ENCODE peak calls at places on chromosomes 13 and 19, in five cellular contexts. V is suprapubic skin; I is fibroblast of lung; J is ascending aorta; D is CD4-positive, CD25-positive, alpha-beta regulatory T cell. B is an unnamed sample.

GRCh38 chr13:94192576-94192975 is 286.9 kb downstream of the DCT start:
- DNase-seq in V (no peak), I (peak), J (no peak), D (peak), B (peak)

GRCh38 chr19:42178791-42179500 is 38.5 kb downstream of the DEDD2 start:
- DNase-seq in V (no peak), I (no peak), J (no peak), D (no peak), B (no peak)

GRCh38 chr19:36719687-36720556 is 32.5 kb downstream of the ZNF567 start:
- DNase-seq in V (no peak), I (peak), J (no peak), D (peak), B (no peak)

GRCh38 chr19:44576843-44577565 is 36.4 kb upstream of the IGSF23 start:
- DNase-seq in V (no peak), I (peak), J (no peak), D (no peak), B (peak)

GRCh38 chr13:29509999-29510586 is 85.4 kb downstream of the SLC7A1 start:
- DNase-seq in V (no peak), I (no peak), J (no peak), D (no peak), B (peak)

GRCh38 chr13:51714663-51715168 is 89.2 kb downstream of the DHRS12 start:
- DNase-seq in V (no peak), I (peak), J (no peak), D (no peak), B (peak)

GRCh38 chr13:110070511-110071120 is 236.3 kb downstream of the COL4A1 start:
- DNase-seq in V (no peak), I (peak), J (no peak), D (no peak), B (peak)

GRCh38 chr13:76884167-76884566 is 2.0 kb downstream of the KCTD12 start:
- DNase-seq in V (no peak), I (peak), J (no peak), D (peak), B (peak)

GRCh38 chr13:93882086-93882651 is 597.3 kb downstream of the DCT start:
- DNase-seq in V (no peak), I (peak), J (no peak), D (no peak), B (no peak)

GRCh38 chr19:18594096-18594823 is 5.7 kb downstream of the REX1BD start:
- DNase-seq in V (no peak), I (peak), J (peak), D (peak), B (peak)

GRCh38 chr13:33178197-33178699 is 107.3 kb downstream of the STARD13 start:
- DNase-seq in V (no peak), I (no peak), J (no peak), D (no peak), B (no peak)

GRCh38 chr19:19552811-19553210 is 14.7 kb downstream of the CILP2 start:
- DNase-seq in V (no peak), I (peak), J (no peak), D (no peak), B (peak)

GRCh38 chr19:47755762-47756626 is 10.6 kb downstream of the NOP53 start:
- DNase-seq in V (peak), I (no peak), J (no peak), D (no peak), B (no peak)

GRCh38 chr13:108326318-108326717 is 56.8 kb downstream of the TNFSF13B start:
- DNase-seq in V (no peak), I (no peak), J (no peak), D (peak), B (no peak)

GRCh38 chr19:36514012-36514612 is 14.0 kb downstream of the ZNF260 start:
- DNase-seq in V (no peak), I (peak), J (no peak), D (no peak), B (no peak)

GRCh38 chr13:71935166-71935840 is 68.3 kb upstream of the DACH1 start:
- DNase-seq in V (no peak), I (no peak), J (no peak), D (no peak), B (peak)

GRCh38 chr13:113560645-113561416 is 23.7 kb upstream of the TFDP1 start:
- DNase-seq in V (no peak), I (no peak), J (peak), D (no peak), B (no peak)

GRCh38 chr19:34556500-34556899 is 74.9 kb downstream of the WTIP start:
- DNase-seq in V (no peak), I (no peak), J (no peak), D (peak), B (peak)

GRCh38 chr13:52845766-52846566 is 2.5 kb downstream of the PCDH8 start:
- DNase-seq in V (no peak), I (peak), J (no peak), D (peak), B (no peak)

GRCh38 chr13:26508885-26509284 is 48.6 kb upstream of the WASF3 start:
- DNase-seq in V (peak), I (peak), J (peak), D (no peak), B (peak)

GRCh38 chr19:50341091-50341564 is 12.0 kb upstream of the KCNC3 start:
- DNase-seq in V (no peak), I (no peak), J (no peak), D (no peak), B (no peak)

GRCh38 chr13:84946144-84946543 is 853.1 kb downstream of the SLITRK6 start:
- DNase-seq in V (no peak), I (peak), J (no peak), D (no peak), B (no peak)

GRCh38 chr13:27171244-27171829 is at the start of gene USP12:
- DNase-seq in V (peak), I (peak), J (peak), D (no peak), B (no peak)

GRCh38 chr13:99505814-99506269 is 4.6 kb downstream of the TM9SF2 start:
- DNase-seq in V (no peak), I (peak), J (no peak), D (peak), B (no peak)

GRCh38 chr19:38564981-38565685 is 52.6 kb downstream of the MAP4K1 start:
- DNase-seq in V (no peak), I (no peak), J (no peak), D (peak), B (no peak)

GRCh38 chr19:33175886-33176669 is 18.1 kb upstream of the LRP3 start:
- DNase-seq in V (no peak), I (peak), J (peak), D (peak), B (no peak)

GRCh38 chr19:35107541-35107939 is 8.1 kb upstream of the FXYD3 start:
- DNase-seq in V (no peak), I (peak), J (no peak), D (no peak), B (peak)

DNA sequence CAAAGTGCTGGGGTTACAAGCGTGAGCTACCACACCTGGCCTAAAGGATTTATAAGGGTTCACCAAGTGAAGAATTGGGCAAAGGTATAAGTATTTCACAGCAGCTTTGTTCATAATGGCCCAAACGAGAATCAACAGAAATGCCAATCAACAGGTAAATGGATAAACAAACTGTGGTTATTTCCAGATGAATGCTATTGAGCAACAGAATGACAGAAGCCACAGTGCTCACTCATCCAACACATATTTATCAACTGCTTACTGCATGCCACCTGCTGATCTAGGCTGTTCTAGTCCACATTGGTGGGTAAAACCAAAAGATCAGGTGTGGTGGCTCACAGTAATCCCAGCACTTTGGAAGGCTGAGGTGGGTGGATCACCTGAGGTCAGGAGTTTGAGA is 27.7 kb downstream of the CACNA1A start:
- DNase-seq in V (no peak), I (no peak), J (no peak), D (no peak), B (no peak)
- H3K27ac ChIP-seq in V (no peak), I (no peak), J (no peak), D (no peak), B (no peak)

DNA sequence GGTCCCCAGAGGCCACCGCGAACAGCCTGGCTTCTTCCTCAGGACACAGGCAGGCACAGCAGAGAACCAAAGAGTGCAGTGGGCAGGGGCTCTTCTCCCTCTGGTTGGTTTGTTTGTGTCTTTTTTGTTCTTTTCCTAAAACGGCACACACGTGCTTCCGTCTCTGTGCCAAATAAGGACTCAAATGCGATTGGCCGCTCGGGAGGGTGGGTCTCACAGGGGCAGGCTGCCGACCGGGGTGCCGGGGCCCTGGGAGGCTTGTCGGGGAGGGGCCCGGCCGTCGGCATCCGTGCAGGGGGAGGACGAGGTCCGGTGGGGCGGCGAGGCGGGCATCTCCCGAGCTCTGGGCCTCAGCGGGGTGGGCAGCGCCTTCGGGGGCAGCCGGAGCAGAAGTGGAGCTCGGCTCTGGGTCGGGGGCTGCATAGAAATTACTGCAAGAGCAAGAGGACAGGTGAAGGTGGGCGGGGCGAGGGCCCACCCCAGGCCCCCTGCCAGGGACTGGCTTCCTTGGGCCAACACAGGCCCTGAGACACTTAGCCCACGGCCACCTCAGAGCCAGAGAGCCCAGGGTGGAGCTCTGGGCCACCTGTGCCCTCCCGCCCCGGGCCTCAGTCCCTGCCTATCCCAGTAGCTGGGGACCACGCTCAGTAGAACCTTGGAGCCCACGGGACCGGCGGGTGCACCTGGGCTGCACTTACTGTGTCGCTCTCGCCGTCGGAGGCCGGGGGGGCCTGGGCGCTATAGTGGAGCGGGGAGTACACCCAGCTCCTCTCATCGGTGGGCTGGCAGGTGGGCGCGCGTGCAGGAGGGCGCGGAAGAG is 6.4 kb upstream of the CACTIN start:
- DNase-seq in V (no peak), I (no peak), J (no peak), D (no peak), B (no peak)
- H3K4me3 ChIP-seq in V (no peak), I (no peak), J (no peak), D (no peak), B (no peak)

DNA sequence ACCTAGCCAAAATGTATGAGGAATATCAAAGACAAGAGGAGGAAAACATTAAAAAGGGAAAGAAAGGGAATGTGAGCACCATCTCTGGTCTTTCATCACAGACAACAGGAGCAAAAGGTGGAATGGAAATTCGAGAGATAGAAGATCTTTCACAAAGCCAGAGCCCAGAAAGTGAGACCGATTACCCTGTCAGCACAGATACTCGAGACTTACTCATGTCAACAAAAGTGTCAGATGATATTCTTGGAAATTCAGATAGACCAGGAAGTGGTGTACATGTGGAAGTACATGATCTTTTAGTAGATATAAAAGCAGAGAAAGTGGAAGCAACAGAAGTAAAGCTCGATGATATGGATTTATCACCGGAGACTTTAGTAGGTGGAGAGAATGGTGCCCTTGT is 217.0 kb downstream of the NBEA start:
- DNase-seq in V (no peak), I (no peak), J (no peak), D (no peak), B (no peak)
- H3K27ac ChIP-seq in V (no peak), I (no peak), J (no peak), D (no peak), B (no peak)

DNA sequence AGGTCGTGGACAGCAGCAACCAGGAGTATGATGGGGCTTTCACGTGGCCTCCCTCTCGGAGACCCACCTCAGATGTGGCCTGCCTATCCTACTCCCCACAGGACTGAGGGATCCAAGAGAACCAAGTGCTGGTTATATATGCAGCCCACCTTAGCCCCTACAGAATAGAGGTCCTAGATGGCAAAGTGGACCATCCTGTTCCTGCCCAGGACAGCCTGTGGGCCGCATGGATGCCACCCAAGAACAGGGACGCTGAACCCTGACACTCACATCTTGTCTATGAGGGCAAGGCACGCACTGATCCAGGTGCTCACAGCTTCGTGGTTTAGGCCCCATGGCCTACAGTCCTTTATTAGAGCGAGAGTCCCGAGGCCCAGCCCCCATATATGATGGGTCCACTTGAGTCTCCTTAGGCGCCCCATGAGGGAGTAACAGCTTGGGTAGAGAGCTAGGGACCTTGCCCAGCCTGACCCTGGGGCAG is 1.5 kb upstream of the SLC27A5 start:
- DNase-seq in V (no peak), I (no peak), J (no peak), D (no peak), B (no peak)
- H3K4me3 ChIP-seq in V (no peak), I (no peak), J (no peak), D (no peak), B (no peak)

DNA sequence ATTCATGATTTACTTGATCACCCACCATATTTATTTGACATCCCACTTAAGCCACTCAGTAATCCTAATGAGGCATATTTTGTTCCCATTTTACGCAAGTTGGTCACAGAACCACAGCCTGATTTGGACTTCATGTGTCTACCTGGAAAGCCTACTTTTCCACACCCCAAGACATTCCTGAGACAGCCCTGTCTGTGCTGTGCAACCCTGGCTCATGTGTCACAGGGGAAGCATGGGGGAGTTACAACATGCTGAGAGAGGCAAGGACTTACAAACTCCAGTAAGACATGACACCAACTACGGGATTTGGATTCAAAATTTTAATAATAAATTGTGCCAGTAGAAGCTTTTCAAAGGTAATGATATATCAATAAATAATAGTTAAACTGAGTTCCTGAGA is 70.2 kb upstream of the XPO4 start:
- DNase-seq in V (no peak), I (no peak), J (no peak), D (no peak), B (no peak)
- H3K27ac ChIP-seq in V (no peak), I (no peak), J (no peak), D (no peak), B (no peak)

GRCh38 chr13:23696610-23697009 is 126.4 kb downstream of the TNFRSF19 start:
- DNase-seq in V (no peak), I (no peak), J (no peak), D (no peak), B (no peak)

GRCh38 chr13:23692816-23693215 is 122.6 kb downstream of the TNFRSF19 start:
- DNase-seq in V (no peak), I (no peak), J (no peak), D (no peak), B (no peak)

GRCh38 chr13:23697772-23698313 is 127.6 kb downstream of the TNFRSF19 start:
- DNase-seq in V (no peak), I (no peak), J (no peak), D (no peak), B (no peak)

GRCh38 chr13:23695196-23695595 is 125.0 kb downstream of the TNFRSF19 start:
- DNase-seq in V (no peak), I (no peak), J (no peak), D (no peak), B (no peak)

DNA sequence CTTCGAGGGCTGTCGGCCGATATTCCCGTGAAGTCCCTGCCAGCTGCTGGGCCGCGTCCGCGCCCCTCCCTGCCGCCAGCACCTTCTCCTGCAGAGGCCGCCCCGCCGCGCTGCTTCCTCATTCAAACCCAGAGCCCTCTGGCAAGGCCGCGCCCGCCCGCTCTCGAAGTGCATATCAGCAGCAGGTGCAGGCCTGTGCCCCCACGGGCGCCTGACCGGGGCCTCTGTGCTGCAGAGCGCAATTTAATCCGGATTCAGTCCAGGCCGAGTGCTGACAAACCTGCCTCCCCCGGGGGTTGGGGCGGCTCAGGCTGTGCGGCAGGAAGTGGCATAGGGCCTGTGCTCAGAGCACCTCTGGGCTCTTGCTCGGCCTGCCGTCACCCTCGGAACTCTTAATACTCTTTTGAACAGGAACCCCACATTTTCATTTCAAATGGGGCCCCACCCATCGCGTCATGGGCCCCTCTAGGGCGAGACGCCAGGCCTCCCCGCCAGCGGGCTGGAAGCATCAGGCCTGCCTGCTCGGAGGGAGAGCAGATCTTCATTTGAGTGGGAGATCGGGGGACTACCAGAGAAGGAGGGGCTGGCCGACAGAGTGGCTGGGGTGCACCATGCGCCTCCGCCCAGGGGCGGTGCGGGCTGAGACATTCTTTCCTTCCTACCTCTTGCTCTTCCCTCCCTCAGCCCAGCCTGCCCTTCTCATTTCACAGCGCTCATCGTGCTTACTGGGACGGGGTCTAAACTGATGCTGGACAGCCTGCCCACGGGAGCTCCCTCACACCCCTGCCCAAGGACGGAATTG is 125.7 kb downstream of the TNFRSF19 start:
- DNase-seq in V (no peak), I (no peak), J (no peak), D (peak), B (no peak)
- H3K4me3 ChIP-seq in V (peak), I (no peak), J (no peak), D (peak), B (no peak)

DNA sequence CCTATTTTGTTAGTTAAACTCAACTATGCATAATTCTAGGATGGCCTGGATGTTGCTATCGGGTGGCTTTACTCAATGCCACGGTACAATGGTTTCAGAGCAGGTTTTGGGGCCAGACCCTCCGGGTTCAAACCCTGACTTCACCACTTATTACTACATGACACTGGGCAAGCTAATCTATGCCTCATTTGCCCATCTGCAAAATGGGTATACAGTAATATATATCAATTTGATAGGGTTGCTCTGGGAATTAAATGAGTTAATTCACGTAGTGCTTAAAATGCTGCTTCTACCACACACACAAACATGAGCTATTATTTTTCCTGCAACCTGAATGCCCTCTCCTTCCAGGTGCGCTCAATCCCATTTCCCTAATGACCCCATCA is 839 bp downstream of the ESD start:
- DNase-seq in V (no peak), I (no peak), J (no peak), D (no peak), B (no peak)
- H3K27ac ChIP-seq in V (peak), I (peak), J (peak), D (no peak), B (peak)

GRCh38 chr19:40759352-40759751 is 8.3 kb downstream of the SNRPA start:
- DNase-seq in V (no peak), I (no peak), J (no peak), D (no peak), B (no peak)

GRCh38 chr19:40754611-40755247 is 3.7 kb downstream of the SNRPA start:
- DNase-seq in V (no peak), I (no peak), J (no peak), D (peak), B (no peak)

GRCh38 chr19:40758491-40758890 is 7.5 kb downstream of the SNRPA start:
- DNase-seq in V (no peak), I (no peak), J (no peak), D (no peak), B (no peak)

GRCh38 chr19:40755248-40755624 is 4.2 kb downstream of the SNRPA start:
- DNase-seq in V (no peak), I (no peak), J (no peak), D (no peak), B (no peak)

GRCh38 chr19:40756502-40757110 is 5.6 kb downstream of the SNRPA start:
- DNase-seq in V (no peak), I (no peak), J (no peak), D (no peak), B (no peak)
- H3K4me3 ChIP-seq in V (no peak), I (no peak), J (no peak), D (peak), B (no peak)

GRCh38 chr19:17128403-17128802 is 52.8 kb downstream of the MYO9B start:
- DNase-seq in V (no peak), I (no peak), J (no peak), D (no peak), B (no peak)

GRCh38 chr19:17125728-17126677 is 50.4 kb downstream of the MYO9B start:
- DNase-seq in V (peak), I (peak), J (peak), D (peak), B (peak)

GRCh38 chr19:17128820-17129219 is 53.2 kb downstream of the MYO9B start:
- DNase-seq in V (no peak), I (no peak), J (no peak), D (no peak), B (no peak)

GRCh38 chr19:17127671-17128070 is 52.1 kb downstream of the MYO9B start:
- DNase-seq in V (no peak), I (no peak), J (no peak), D (no peak), B (no peak)

GRCh38 chr19:17129377-17129776 is 53.8 kb downstream of the MYO9B start:
- DNase-seq in V (no peak), I (no peak), J (no peak), D (no peak), B (no peak)
- H3K27ac ChIP-seq in V (no peak), I (no peak), J (no peak), D (no peak), B (no peak)

B was measured in brain microvascular endothelial cell.